ENCODE peak calls at places on chromosomes 2 and 18, in six cellular contexts. B is adipocyte, V is fibroblast of lung, J is uterus, R is heart left ventricle, I is mammary epithelial cell. T is an unnamed sample.
A peak's percentile ranks its signal among the peaks of the same experiment; 100 is the strongest.

GRCh38 chr2:64604929-64605550 is 48.7 kb downstream of the SERTAD2 start:
- DNase-seq in J (peak; percentile 64), I (peak; percentile 50), R (no peak), V (peak; percentile 33), B (peak; percentile 52), T (no peak)

GRCh38 chr2:113167962-113168340 is 5.8 kb upstream of the PSD4 start:
- DNase-seq in R (no peak), B (no peak), V (no peak), I (no peak), J (no peak), T (no peak)

GRCh38 chr18:45727068-45727467 is 3.1 kb downstream of the SLC14A1 start:
- DNase-seq in I (no peak), B (no peak), V (no peak), R (no peak), J (no peak), T (no peak)

GRCh38 chr2:66862871-66863650 is 428.1 kb downstream of the MEIS1 start:
- DNase-seq in B (peak; percentile 78), J (peak; percentile 37), I (peak; percentile 46), R (no peak), V (peak; percentile 83), T (no peak)

GRCh38 chr18:23694642-23695430 is 5.6 kb downstream of the LAMA3 start:
- DNase-seq in J (no peak), V (no peak), R (no peak), B (no peak), I (no peak), T (no peak)

GRCh38 chr2:20621366-20622295 is 29.3 kb downstream of the HS1BP3 start:
- DNase-seq in I (no peak), V (no peak), B (no peak), J (peak; percentile 16), R (no peak), T (no peak)

GRCh38 chr2:120109186-120110061 is 96.5 kb downstream of the EPB41L5 start:
- DNase-seq in V (peak; percentile 65), I (peak; percentile 36), R (no peak), J (no peak), B (peak; percentile 59), T (no peak)

GRCh38 chr2:141187063-141187429 is 943.8 kb downstream of the LRP1B start:
- DNase-seq in I (no peak), R (no peak), B (no peak), V (peak; percentile 25), J (no peak), T (no peak)

GRCh38 chr2:57160976-57161375 is 885.6 kb upstream of the VRK2 start:
- DNase-seq in V (peak; percentile 88), I (peak; percentile 8), J (no peak), R (no peak), B (peak; percentile 36), T (no peak)

GRCh38 chr2:119674711-119675500 is 4.1 kb upstream of the TMEM177 start:
- DNase-seq in V (no peak), B (no peak), J (no peak), I (no peak), R (no peak), T (no peak)

GRCh38 chr2:44267269-44268258 is 7.7 kb upstream of the SLC3A1 start:
- DNase-seq in R (no peak), B (peak; percentile 44), V (peak; percentile 75), J (no peak), I (no peak), T (peak; percentile 18)

GRCh38 chr18:30915336-30915988 is 127.1 kb downstream of the DSC3 start:
- DNase-seq in B (no peak), J (no peak), I (no peak), V (no peak), R (no peak), T (no peak)

GRCh38 chr2:170123593-170123992 is 54.4 kb upstream of the MYO3B start:
- DNase-seq in I (peak; percentile 22), R (no peak), J (no peak), B (no peak), V (peak; percentile 5), T (no peak)

GRCh38 chr2:128357561-128358370 is 39.1 kb upstream of the HS6ST1 start:
- DNase-seq in B (no peak), J (no peak), V (no peak), I (no peak), R (no peak), T (no peak)

GRCh38 chr2:43267393-43267792 is 41.0 kb upstream of the ZFP36L2 start:
- DNase-seq in I (no peak), J (no peak), B (no peak), V (no peak), R (no peak), T (no peak)

GRCh38 chr18:48106976-48107781 is 176.7 kb upstream of the SMAD2 start:
- DNase-seq in B (no peak), I (no peak), R (no peak), J (no peak), V (no peak), T (no peak)

GRCh38 chr2:216319771-216320170 is 52.5 kb downstream of the MARCHF4 start:
- DNase-seq in V (no peak), I (no peak), J (no peak), B (peak; percentile 52), R (no peak), T (no peak)

GRCh38 chr18:5461056-5461455 is 82.7 kb downstream of the EPB41L3 start:
- DNase-seq in V (no peak), R (no peak), B (no peak), J (no peak), I (no peak), T (peak; percentile 15)

GRCh38 chr18:2715990-2716389 is 60.5 kb downstream of the SMCHD1 start:
- DNase-seq in J (no peak), I (no peak), R (no peak), V (peak; percentile 31), B (peak; percentile 16), T (no peak)

GRCh38 chr18:58221060-58221725 is 177.2 kb downstream of the NEDD4L start:
- DNase-seq in V (peak; percentile 32), B (peak; percentile 67), R (no peak), J (no peak), I (peak; percentile 98), T (no peak)

GRCh38 chr18:42706029-42706608 is 409.4 kb downstream of the RIT2 start:
- DNase-seq in V (no peak), J (no peak), B (no peak), I (no peak), R (no peak), T (no peak)

GRCh38 chr2:73269686-73270465 is 14.4 kb downstream of the FBXO41 start:
- DNase-seq in J (no peak), V (no peak), I (no peak), R (no peak), B (no peak), T (no peak)

GRCh38 chr18:65326831-65327230 is 424.0 kb upstream of the CDH7 start:
- DNase-seq in J (no peak), I (no peak), B (no peak), R (no peak), V (no peak), T (no peak)

GRCh38 chr2:109297566-109298205 is 168.7 kb downstream of the SH3RF3 start:
- DNase-seq in V (no peak), B (no peak), I (no peak), J (no peak), R (no peak), T (no peak)

GRCh38 chr18:36181898-36182506 is 5.3 kb upstream of the MOCOS start:
- DNase-seq in R (no peak), J (no peak), I (no peak), B (no peak), V (no peak), T (no peak)

GRCh38 chr2:84197901-84198300 is 261.2 kb downstream of the SUCLG1 start:
- DNase-seq in B (no peak), I (no peak), R (no peak), J (no peak), V (no peak), T (no peak)

GRCh38 chr18:13232971-13233565 is 14.5 kb downstream of the LDLRAD4 start:
- DNase-seq in J (no peak), B (no peak), I (no peak), R (no peak), V (no peak), T (no peak)

DNA sequence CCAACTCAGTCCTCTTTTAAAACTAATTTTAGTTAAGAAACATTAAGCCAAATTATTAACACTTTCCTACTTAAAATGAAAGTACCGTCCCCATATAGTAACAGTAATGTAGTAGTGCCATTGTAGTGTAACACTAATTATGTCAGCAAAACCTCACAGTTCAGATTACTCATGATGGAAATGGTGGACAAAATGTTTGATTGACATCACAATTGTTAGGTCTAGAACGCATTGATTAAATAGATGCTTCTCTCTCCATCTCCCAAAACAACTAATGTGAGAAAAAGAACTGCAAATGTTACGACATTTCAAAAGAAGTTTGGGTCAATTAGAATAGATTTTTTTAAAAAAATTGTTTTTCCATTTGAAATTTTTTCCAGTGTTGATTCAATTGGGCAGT is 1.2 kb upstream of the ATF2 start:
- DNase-seq in B (no peak), J (no peak), I (no peak), V (no peak), R (no peak), T (no peak)
- H3K4me3 ChIP-seq in B (peak overlapping the region; percentile 99), J (no peak overlapping the region), I (peak overlapping the region; percentile 70), V (peak overlapping the region; percentile 100), R (no peak overlapping the region), T (peak overlapping the region; percentile 88)

GRCh38 chr2:217929294-217929671 is 73.5 kb downstream of the TNS1 start:
- DNase-seq in B (no peak), V (no peak), R (no peak), J (no peak), I (no peak), T (no peak)

GRCh38 chr2:217930783-217931563 is 71.8 kb downstream of the TNS1 start:
- DNase-seq in R (no peak), J (no peak), I (no peak), B (no peak), V (no peak), T (no peak)

GRCh38 chr2:217931846-217932560 is 70.8 kb downstream of the TNS1 start:
- DNase-seq in I (no peak), V (no peak), R (no peak), J (no peak), B (no peak), T (no peak)

GRCh38 chr2:217928324-217929293 is 74.2 kb downstream of the TNS1 start:
- DNase-seq in V (no peak), R (no peak), I (no peak), J (no peak), B (no peak), T (no peak)

GRCh38 chr2:217929757-217930707 is 72.8 kb downstream of the TNS1 start:
- DNase-seq in J (peak; percentile 82), R (no peak), I (no peak), V (peak; percentile 65), B (peak; percentile 56), T (no peak)
- H3K4me1 ChIP-seq in J (peaks cover 54% of the 10 kb centered on the region), R (peaks cover 42% of the 10 kb centered on the region), I (peaks cover 22% of the 10 kb centered on the region), V (peaks cover 51% of the 10 kb centered on the region), B (peaks cover 67% of the 10 kb centered on the region), T (no peaks in the 10 kb centered on the region)

GRCh38 chr2:233244818-233245217 is 6.7 kb upstream of the ATG16L1 start:
- DNase-seq in R (no peak), I (peak; percentile 66), J (no peak), V (no peak), B (no peak), T (no peak)
- H3K36me3 ChIP-seq in R (no peaks in the 10 kb centered on the region), I (no peaks in the 10 kb centered on the region), J (no peaks in the 10 kb centered on the region), V (no peaks in the 10 kb centered on the region), B (no peaks in the 10 kb centered on the region), T (no peaks in the 10 kb centered on the region)

DNA sequence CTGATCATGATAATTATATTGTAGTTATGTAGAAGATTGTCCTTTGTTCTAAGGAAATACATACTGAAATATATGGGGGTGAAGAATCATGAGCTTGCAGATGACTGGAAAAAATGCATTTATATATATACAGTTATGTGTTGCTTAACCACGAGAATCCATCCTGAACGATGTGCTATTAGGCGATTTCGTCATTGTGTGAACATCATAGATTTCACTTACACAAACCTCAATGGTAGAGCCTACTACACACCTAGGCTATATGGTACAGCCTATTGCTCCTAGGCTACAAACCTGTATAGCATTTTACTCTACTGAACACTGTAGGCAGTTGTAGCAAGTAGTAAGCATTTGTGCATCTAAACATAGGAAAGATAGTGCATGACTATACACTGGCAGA is 2.6 kb upstream of the ACAA2 start:
- DNase-seq in B (no peak), I (no peak), J (no peak), R (no peak), V (no peak), T (no peak)
- H3K4me3 ChIP-seq in B (no peak overlapping the region), I (no peak overlapping the region), J (no peak overlapping the region), R (no peak overlapping the region), V (no peak overlapping the region), T (no peak overlapping the region)